ENCODE peak calls at places on chromosomes 2 and 18, in four cellular contexts. D is endothelial cell of umbilical vein, U is PC-9, N is psoas muscle. Z is an unnamed sample. For H3K4me1, the result is how much of the 10 kb centered on the place peaks cover.

GRCh38 chr2:98825858-98826257 is 94.9 kb upstream of the MGAT4A start:
- DNase-seq in D (no peak), U (no peak), N (no peak), Z (no peak)

GRCh38 chr2:45952591-45952990 is 301.1 kb downstream of the PRKCE start:
- DNase-seq in N (no peak), D (no peak), U (no peak), Z (no peak)

GRCh38 chr2:95530734-95531133 is 46.2 kb upstream of the TRIM43B start:
- DNase-seq in D (peak), N (no peak), U (no peak), Z (peak)

GRCh38 chr18:49648326-49648725 is 86.5 kb downstream of the LIPG start:
- DNase-seq in N (peak), D (no peak), U (no peak), Z (no peak)

GRCh38 chr18:48607049-48607984 is 68.5 kb downstream of the CTIF start:
- DNase-seq in N (peak), D (no peak), U (peak), Z (peak)

GRCh38 chr2:13093644-13094043 is 376.9 kb downstream of the TRIB2 start:
- DNase-seq in D (no peak), U (no peak), N (no peak), Z (no peak)

GRCh38 chr2:220701115-220701514 is 871.0 kb downstream of the EPHA4 start:
- DNase-seq in N (no peak), D (no peak), U (no peak), Z (no peak)

GRCh38 chr18:42114310-42114943 is 159.4 kb downstream of the PIK3C3 start:
- DNase-seq in N (no peak), D (peak), U (peak), Z (peak)

GRCh38 chr2:7633556-7634153 is 716.4 kb downstream of the RNF144A start:
- DNase-seq in N (no peak), U (no peak), D (no peak), Z (no peak)

GRCh38 chr2:230658877-230659652 is 53.6 kb upstream of the CAB39 start:
- DNase-seq in U (no peak), D (no peak), N (no peak), Z (no peak)

GRCh38 chr2:8229546-8229986 is 452.3 kb upstream of the ID2 start:
- DNase-seq in D (no peak), N (peak), U (no peak), Z (peak)

GRCh38 chr2:9748586-9748985 is 94.7 kb upstream of the TAF1B start:
- DNase-seq in D (no peak), N (no peak), U (no peak), Z (no peak)

GRCh38 chr2:74886251-74886650 is 52.3 kb downstream of the HK2 start:
- DNase-seq in D (no peak), N (no peak), U (no peak), Z (no peak)

GRCh38 chr2:228986961-228987360 is 284.1 kb downstream of the PID1 start:
- DNase-seq in U (no peak), N (no peak), D (no peak), Z (no peak)

GRCh38 chr18:59024829-59025228 is 114.9 kb upstream of the SEC11C start:
- DNase-seq in N (no peak), D (no peak), U (no peak), Z (peak)

GRCh38 chr2:45067859-45068642 is 58.8 kb upstream of the SIX2 start:
- DNase-seq in N (peak), D (no peak), U (no peak), Z (no peak)

GRCh38 chr18:7329036-7329435 is 98.1 kb downstream of the LRRC30 start:
- DNase-seq in U (peak), D (no peak), N (no peak), Z (peak)

GRCh38 chr2:1854747-1855146 is 110.4 kb upstream of the PXDN start:
- DNase-seq in N (no peak), U (no peak), D (no peak), Z (peak)

GRCh38 chr2:11409184-11409959 is 56.6 kb downstream of the E2F6 start:
- DNase-seq in N (no peak), D (no peak), U (no peak), Z (no peak)

GRCh38 chr2:133434962-133435668 is 133.1 kb downstream of the NCKAP5 start:
- DNase-seq in N (no peak), D (no peak), U (no peak), Z (peak)

GRCh38 chr18:69399253-69399652 is 1.4 kb upstream of the DOK6 start:
- DNase-seq in N (no peak), D (no peak), U (no peak), Z (no peak)

GRCh38 chr2:23498941-23499340 is 114.0 kb downstream of the KLHL29 start:
- DNase-seq in N (no peak), D (peak), U (no peak), Z (peak)

GRCh38 chr2:73928995-73929394 is 2.3 kb downstream of the DGUOK start:
- DNase-seq in D (no peak), N (no peak), U (no peak), Z (no peak)

GRCh38 chr2:69643602-69644505 is at the start of gene AAK1:
- DNase-seq in D (peak), U (peak), N (peak), Z (peak)

GRCh38 chr18:63207825-63208224 is 111.7 kb downstream of the BCL2 start:
- DNase-seq in N (no peak), U (no peak), D (no peak), Z (no peak)

GRCh38 chr2:113233593-113234550 is 44.8 kb downstream of the PAX8 start:
- DNase-seq in U (peak), D (no peak), N (no peak), Z (no peak)

GRCh38 chr2:195533771-195534642 is 123.0 kb upstream of the SLC39A10 start:
- DNase-seq in U (peak), D (no peak), N (peak), Z (peak)

GRCh38 chr2:85245891-85246290 is 81.9 kb downstream of the TGOLN2 start:
- DNase-seq in D (no peak), N (no peak), U (no peak), Z (no peak)
- H3K4me1 ChIP-seq in D (under half), N (under half), U (under half), Z (under half)

GRCh38 chr18:9918016-9918680 is 4.3 kb downstream of the VAPA start:
- DNase-seq in U (no peak), N (no peak), D (peak), Z (peak)
- H3K4me1 ChIP-seq in U (half or more), N (half or more), D (under half), Z (under half)

GRCh38 chr2:207135801-207136457 is 29.8 kb downstream of the KLF7 start:
- DNase-seq in U (no peak), D (no peak), N (no peak), Z (no peak)
- H3K4me1 ChIP-seq in U (under half), D (half or more), N (under half), Z (half or more)

GRCh38 chr2:71749671-71750101 is 296.3 kb downstream of the DYSF start:
- DNase-seq in D (no peak), U (peak), N (peak), Z (no peak)
- H3K4me1 ChIP-seq in D (under half), U (half or more), N (half or more), Z (half or more)

GRCh38 chr2:36497570-36498163 is 100.3 kb downstream of the FEZ2 start:
- DNase-seq in N (no peak), U (no peak), D (no peak), Z (no peak)
- H3K4me1 ChIP-seq in N (under half), U (under half), D (under half), Z (under half)

GRCh38 chr2:237980087-237980486 is 13.3 kb downstream of the UBE2F start:
- DNase-seq in D (peak), U (no peak), N (no peak), Z (no peak)
- H3K4me1 ChIP-seq in D (under half), U (half or more), N (under half), Z (under half)

Z was measured in adipocyte.